ENCODE peak calls at places on chromosomes 12 and 14, in four cellular contexts. T is hepatocyte, I is heart left ventricle, Q is Peyer's patch. O is an unnamed sample. For H3K36me3, the result is how much of the 10 kb centered on the place peaks cover.

GRCh38 chr12:12503384-12504078 is 59.1 kb downstream of the DUSP16 start:
- DNase-seq in T (no peak), I (no peak), Q (peak), O (no peak)

GRCh38 chr12:127588224-127588623 is 678.7 kb upstream of the TMEM132C start:
- DNase-seq in T (no peak), I (no peak), Q (no peak), O (peak)

GRCh38 chr12:110245278-110245868 is 35.7 kb upstream of the ATP2A2 start:
- DNase-seq in T (no peak), I (peak), Q (peak), O (no peak)

GRCh38 chr12:56683-57346 is 9.8 kb upstream of the IQSEC3 start:
- DNase-seq in T (no peak), I (no peak), Q (no peak), O (no peak)

GRCh38 chr12:89212339-89212771 is 139.9 kb downstream of the DUSP6 start:
- DNase-seq in T (peak), I (no peak), Q (no peak), O (no peak)

GRCh38 chr14:68379510-68380303 is 413.2 kb downstream of the ZFP36L1 start:
- DNase-seq in T (no peak), I (no peak), Q (peak), O (no peak)

GRCh38 chr14:72715215-72715909 is 178.5 kb downstream of the DPF3 start:
- DNase-seq in T (no peak), I (no peak), Q (no peak), O (peak)

GRCh38 chr14:30559638-30560071 is 697 bp downstream of the G2E3 start:
- DNase-seq in T (peak), I (no peak), Q (no peak), O (peak)

GRCh38 chr12:124527861-124528561 is 39.4 kb downstream of the NCOR2 start:
- DNase-seq in T (no peak), I (peak), Q (no peak), O (no peak)

GRCh38 chr12:116222358-116222757 is 55.1 kb downstream of the MED13L start:
- DNase-seq in T (peak), I (no peak), Q (peak), O (no peak)

GRCh38 chr12:67921286-67921685 is 68.0 kb upstream of the IFNG-AS1 start:
- DNase-seq in T (peak), I (no peak), Q (no peak), O (no peak)

GRCh38 chr14:52154992-52155655 is 86.3 kb upstream of the NID2 start:
- DNase-seq in T (no peak), I (no peak), Q (no peak), O (no peak)

GRCh38 chr12:111519083-111519482 is 80.0 kb downstream of the ATXN2 start:
- DNase-seq in T (no peak), I (no peak), Q (no peak), O (no peak)

GRCh38 chr12:76259071-76259470 is 89.1 kb downstream of the BBS10 start:
- DNase-seq in T (no peak), I (no peak), Q (no peak), O (peak)

GRCh38 chr12:14880890-14881453 is 4.7 kb downstream of the MGP start:
- DNase-seq in T (no peak), I (no peak), Q (no peak), O (no peak)

GRCh38 chr14:64680013-64680674 is 24.1 kb upstream of the PLEKHG3 start:
- DNase-seq in T (peak), I (no peak), Q (no peak), O (no peak)

DNA sequence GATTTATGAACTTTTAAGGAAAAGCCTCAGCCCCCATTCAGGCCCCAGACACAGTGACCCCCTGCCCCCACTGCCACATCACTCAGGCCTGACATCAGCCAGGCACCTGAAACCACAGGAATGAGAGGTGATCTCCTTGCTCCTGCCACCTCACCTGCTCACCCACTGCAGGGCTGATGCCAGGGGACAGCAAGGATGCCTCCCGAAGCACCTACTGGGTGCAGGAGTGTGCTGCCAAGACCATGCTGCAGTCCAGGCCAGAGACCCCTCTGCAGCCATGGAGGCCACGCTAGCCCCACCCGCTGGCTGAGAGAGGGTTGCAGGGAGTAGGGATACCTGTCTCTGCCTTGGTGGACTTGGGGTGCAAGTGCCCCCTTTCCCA is 18.6 kb upstream of the KRT7 start:
- DNase-seq in T (no peak), I (peak), Q (no peak), O (no peak)
- TF ChIP-seq CTCF in T (no peak), I (no peak), Q (peak), O (no peak)

GRCh38 chr14:39395555-39396254 is 36.5 kb downstream of the FBXO33 start:
- DNase-seq in T (no peak), I (no peak), Q (no peak), O (no peak)

GRCh38 chr14:39393289-39393688 is 38.9 kb downstream of the FBXO33 start:
- DNase-seq in T (no peak), I (no peak), Q (no peak), O (no peak)

GRCh38 chr14:39396448-39396847 is 35.8 kb downstream of the FBXO33 start:
- DNase-seq in T (no peak), I (no peak), Q (no peak), O (peak)

DNA sequence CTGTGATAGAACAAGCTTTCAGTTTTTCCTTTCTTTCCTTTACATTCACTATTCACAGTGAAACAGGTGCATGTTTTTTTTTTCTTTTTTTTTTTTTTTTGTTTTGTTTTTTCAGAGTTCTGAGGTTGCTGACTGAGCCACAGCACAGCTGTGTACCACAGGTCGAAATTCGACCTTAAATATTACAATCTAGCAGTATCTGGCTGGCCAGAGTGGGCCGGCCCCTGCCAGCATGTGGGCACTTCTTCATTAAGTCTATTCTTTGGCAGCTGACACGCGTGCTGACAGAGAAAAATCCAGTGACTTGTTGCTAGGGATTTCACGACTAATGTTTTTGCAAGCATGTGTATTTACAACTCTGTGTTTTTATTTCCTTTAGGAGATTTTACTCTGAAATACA is 33.9 kb downstream of the FBXO33 start:
- DNase-seq in T (no peak), I (no peak), Q (no peak), O (no peak)
- H3K36me3 ChIP-seq in T (under half), I (half or more), Q (under half), O (under half)

GRCh38 chr14:97010491-97011160 is 213.4 kb downstream of the VRK1 start:
- DNase-seq in T (no peak), I (no peak), Q (no peak), O (no peak)
- TF ChIP-seq CTCF in T (no peak), I (no peak), Q (no peak), O (no peak)

DNA sequence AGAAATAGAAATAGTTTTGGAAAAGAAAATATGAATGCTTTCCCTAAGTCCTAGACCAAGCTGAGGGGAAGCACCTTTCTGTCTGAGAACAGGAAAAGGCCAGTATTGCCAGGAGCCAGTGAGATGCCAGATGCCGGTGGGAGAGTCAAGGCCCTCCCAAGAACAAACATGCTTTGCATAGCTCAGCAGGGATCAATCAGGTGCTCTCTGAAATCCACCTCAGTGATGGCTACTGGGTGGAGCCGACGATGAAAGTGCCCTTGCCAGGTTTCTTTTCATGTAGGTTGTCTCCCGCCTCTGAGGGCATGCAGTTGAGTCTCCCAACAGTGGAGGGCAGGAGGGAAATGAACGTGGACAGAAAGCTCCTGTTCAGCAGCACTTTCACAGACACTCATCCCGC is 28.3 kb downstream of the DEGS2 start:
- DNase-seq in T (peak), I (no peak), Q (no peak), O (no peak)
- H3K36me3 ChIP-seq in T (under half), I (half or more), Q (under half), O (under half)

GRCh38 chr12:51126297-51126696 is 42.9 kb upstream of the CSRNP2 start:
- DNase-seq in T (no peak), I (no peak), Q (no peak), O (no peak)

GRCh38 chr12:51118706-51119105 is 35.3 kb upstream of the CSRNP2 start:
- DNase-seq in T (peak), I (no peak), Q (no peak), O (peak)

GRCh38 chr12:51124504-51124903 is 41.1 kb upstream of the CSRNP2 start:
- DNase-seq in T (no peak), I (no peak), Q (no peak), O (no peak)

GRCh38 chr12:51127050-51127729 is 43.8 kb upstream of the CSRNP2 start:
- DNase-seq in T (no peak), I (no peak), Q (no peak), O (no peak)

DNA sequence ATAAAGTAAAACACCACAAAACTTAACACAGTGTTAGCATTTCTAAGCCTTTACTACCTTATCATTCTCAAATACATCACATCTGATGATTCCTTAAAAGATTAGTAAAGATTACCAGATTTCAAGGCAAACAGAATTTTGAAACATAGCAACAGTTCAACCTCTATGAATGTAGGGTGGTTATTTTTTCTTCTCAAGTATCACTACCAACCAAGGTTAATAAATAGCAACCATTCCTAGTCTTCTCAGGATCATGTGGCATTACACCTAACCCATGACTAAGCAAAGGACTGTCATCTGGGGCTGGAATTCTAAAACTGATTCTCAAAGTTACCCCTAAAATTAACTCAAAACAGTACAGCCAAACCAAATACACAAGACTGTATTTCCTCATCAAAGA is 39.4 kb upstream of the CSRNP2 start:
- DNase-seq in T (no peak), I (no peak), Q (no peak), O (no peak)
- TF ChIP-seq CTCF in T (no peak), I (no peak), Q (no peak), O (no peak)

GRCh38 chr12:30931222-30931621 is 4.7 kb downstream of the TSPAN11 start:
- DNase-seq in T (no peak), I (no peak), Q (no peak), O (no peak)
- H3K36me3 ChIP-seq in T (under half), I (under half), Q (under half), O (under half)

GRCh38 chr12:5898874-5899273 is 46.2 kb downstream of the ANO2 start:
- DNase-seq in T (no peak), I (no peak), Q (no peak), O (no peak)
- TF ChIP-seq CTCF in T (no peak), I (no peak), Q (no peak), O (no peak)

GRCh38 chr12:131740626-131741025 is 29.7 kb downstream of the SFSWAP start:
- DNase-seq in T (no peak), I (no peak), Q (no peak), O (no peak)

GRCh38 chr12:131749618-131750315 is 38.9 kb downstream of the SFSWAP start:
- DNase-seq in T (no peak), I (no peak), Q (no peak), O (no peak)

GRCh38 chr12:131747276-131747675 is 36.4 kb downstream of the SFSWAP start:
- DNase-seq in T (no peak), I (no peak), Q (no peak), O (no peak)

GRCh38 chr12:131747771-131748170 is 36.9 kb downstream of the SFSWAP start:
- DNase-seq in T (no peak), I (no peak), Q (no peak), O (peak)

DNA sequence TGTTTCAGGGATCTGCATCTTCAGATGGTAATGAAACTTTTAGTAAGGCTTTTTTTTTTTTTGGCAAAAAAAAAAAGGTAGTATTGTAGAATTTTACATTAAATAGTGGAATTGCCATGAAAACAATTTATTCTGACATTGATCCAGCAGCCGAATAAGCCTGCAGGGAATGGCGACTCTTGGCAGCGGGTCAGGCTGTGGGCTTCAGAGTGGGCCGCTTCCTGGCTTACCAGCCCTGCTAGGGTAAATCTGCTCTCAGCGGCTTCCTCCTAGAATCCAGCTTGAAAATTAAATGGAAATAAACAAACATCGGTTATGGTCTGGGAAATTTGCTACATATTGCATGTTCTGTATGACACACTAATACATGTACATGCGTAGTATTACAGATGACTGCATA is 34.8 kb downstream of the SFSWAP start:
- DNase-seq in T (no peak), I (no peak), Q (no peak), O (no peak)
- H3K36me3 ChIP-seq in T (under half), I (half or more), Q (under half), O (under half)

GRCh38 chr12:131710464-131711457 is at the start of gene SFSWAP:
- DNase-seq in T (peak), I (peak), Q (peak), O (peak)
- TF ChIP-seq CTCF in T (no peak), I (no peak), Q (peak), O (no peak)